ENCODE peak calls at places on chromosomes 2 and 18, in four cellular contexts. E is substantia nigra, C is SHP77, H is MM.1S. O is an unnamed sample.

GRCh38 chr2:233093721-233094120 is 33.6 kb downstream of the INPP5D start:
- DNase-seq in H (no peak), E (no peak), C (no peak), O (no peak)

GRCh38 chr18:32770651-32771168 is 2.1 kb downstream of the KLHL14 start:
- DNase-seq in E (no peak), C (no peak), H (no peak), O (no peak)

GRCh38 chr2:15042824-15043223 is 410.3 kb downstream of the LRATD1 start:
- DNase-seq in C (peak; percentile 27), H (no peak), E (no peak), O (no peak)

GRCh38 chr2:105636109-105636740 is 108.5 kb upstream of the NCK2 start:
- DNase-seq in H (no peak), C (no peak), E (no peak), O (no peak)

GRCh38 chr2:1591978-1592907 is 152.1 kb downstream of the PXDN start:
- DNase-seq in C (peak; percentile 84), E (no peak), H (no peak), O (peak; percentile 13)

GRCh38 chr2:11155326-11156059 is at the start of gene SLC66A3:
- DNase-seq in E (no peak), H (peak; percentile 88), C (peak; percentile 96), O (peak; percentile 89)

GRCh38 chr2:111640480-111640879 is 243.5 kb downstream of the ANAPC1 start:
- DNase-seq in H (no peak), C (no peak), E (no peak), O (no peak)

GRCh38 chr2:71666094-71666474 is 212.7 kb downstream of the DYSF start:
- DNase-seq in E (no peak), C (no peak), H (no peak), O (no peak)

GRCh38 chr2:172540421-172540820 is 15.5 kb upstream of the PDK1 start:
- DNase-seq in C (no peak), H (no peak), E (no peak), O (no peak)

GRCh38 chr18:78526923-78527775 is 452.5 kb upstream of the SALL3 start:
- DNase-seq in E (no peak), C (no peak), H (no peak), O (no peak)

GRCh38 chr2:188833799-188834198 is 140.4 kb upstream of the COL3A1 start:
- DNase-seq in C (no peak), E (no peak), H (no peak), O (no peak)

GRCh38 chr2:82526267-82526666 is 1932.8 kb downstream of the SUCLG1 start:
- DNase-seq in E (no peak), H (no peak), C (no peak), O (no peak)

GRCh38 chr2:100628506-100628905 is 65.7 kb downstream of the PDCL3 start:
- DNase-seq in E (no peak), C (no peak), H (no peak), O (no peak)

GRCh38 chr2:186771850-186772463 is 77.0 kb downstream of the ZSWIM2 start:
- DNase-seq in H (peak; percentile 16), E (no peak), C (no peak), O (no peak)

GRCh38 chr18:21163647-21164625 is 52.3 kb upstream of the ROCK1 start:
- DNase-seq in E (no peak), C (no peak), H (no peak), O (no peak)

GRCh38 chr18:24878289-24878688 is 417.9 kb downstream of the HRH4 start:
- DNase-seq in H (peak; percentile 20), C (peak; percentile 9), E (no peak), O (peak; percentile 61)

GRCh38 chr2:32772623-32773221 is 144.9 kb downstream of the TTC27 start:
- DNase-seq in C (peak; percentile 2), H (peak; percentile 33), E (no peak), O (peak; percentile 71)

GRCh38 chr2:149741646-149742045 is 154.1 kb upstream of the MMADHC start:
- DNase-seq in E (no peak), H (no peak), C (no peak), O (no peak)

GRCh38 chr18:23068692-23069305 is 66.5 kb upstream of the CABLES1 start:
- DNase-seq in C (no peak), E (no peak), H (no peak), O (no peak)

GRCh38 chr2:164737612-164738081 is 104.0 kb downstream of the COBLL1 start:
- DNase-seq in C (peak; percentile 48), H (peak; percentile 83), E (no peak), O (peak; percentile 73)

GRCh38 chr2:32564417-32565035 is 63.3 kb upstream of the TTC27 start:
- DNase-seq in E (no peak), H (no peak), C (no peak), O (no peak)

GRCh38 chr2:1910562-1911256 is 166.4 kb upstream of the PXDN start:
- DNase-seq in H (no peak), E (no peak), C (no peak), O (peak; percentile 1)

GRCh38 chr18:45978084-45978483 is 11.0 kb upstream of the EPG5 start:
- DNase-seq in C (peak; percentile 78), H (no peak), E (no peak), O (no peak)

GRCh38 chr2:221345516-221345915 is 226.6 kb downstream of the EPHA4 start:
- DNase-seq in E (no peak), H (no peak), C (no peak), O (no peak)

GRCh38 chr2:224242543-224242942 is 159.4 kb downstream of the FAM124B start:
- DNase-seq in C (no peak), E (no peak), H (no peak), O (no peak)

GRCh38 chr18:50194623-50195532 is at the start of gene MYO5B:
- DNase-seq in H (peak; percentile 94), E (no peak), C (peak; percentile 5), O (peak; percentile 10)

GRCh38 chr2:167135691-167136090 is 247.4 kb downstream of the XIRP2 start:
- DNase-seq in H (peak; percentile 7), C (no peak), E (no peak), O (no peak)

GRCh38 chr2:70897977-70898226 is 37.8 kb upstream of the ATP6V1B1 start:
- DNase-seq in C (no peak), E (no peak), H (no peak), O (no peak)

GRCh38 chr18:13528739-13529392 is 197.5 kb downstream of the FAM210A start:
- DNase-seq in H (no peak), C (no peak), E (no peak), O (no peak)

GRCh38 chr2:36871068-36871707 is 95.1 kb downstream of the STRN start:
- DNase-seq in C (no peak), H (no peak), E (no peak), O (no peak)

GRCh38 chr18:62289047-62289446 is 36.1 kb upstream of the TNFRSF11A start:
- DNase-seq in H (no peak), C (no peak), E (no peak), O (no peak)

GRCh38 chr2:133341575-133341974 is 226.7 kb downstream of the NCKAP5 start:
- DNase-seq in C (no peak), H (no peak), E (no peak), O (no peak)

GRCh38 chr2:66569321-66569851 is 134.5 kb downstream of the MEIS1 start:
- DNase-seq in H (no peak), C (no peak), E (no peak), O (peak; percentile 39)

GRCh38 chr2:152155209-152155608 is 20.4 kb downstream of the STAM2 start:
- DNase-seq in E (no peak), C (no peak), H (no peak), O (no peak)

GRCh38 chr2:11824901-11825592 is 78.6 kb downstream of the LPIN1 start:
- DNase-seq in H (no peak), C (no peak), E (no peak), O (no peak)